ENCODE peak calls at places on chromosomes 6 and 20, in four cellular contexts. One of them, this sample, is unnamed.

GRCh38 chr20:22863881-22864280 is 171.2 kb upstream of the SSTR4 start:
- DNase-seq in dorsolateral prefrontal cortex: no peak
- DNase-seq in 8988T: no peak
- DNase-seq in progenitor cell of endocrine pancreas: no peak
- DNase-seq in this sample: no peak

GRCh38 chr6:158799051-158799792 is 19.9 kb downstream of the EZR start:
- DNase-seq in dorsolateral prefrontal cortex: no peak
- DNase-seq in 8988T: no peak
- DNase-seq in progenitor cell of endocrine pancreas: no peak
- DNase-seq in this sample: no peak

GRCh38 chr6:78749326-78749725 is 118.0 kb upstream of the IRAK1BP1 start:
- DNase-seq in dorsolateral prefrontal cortex: no peak
- DNase-seq in 8988T: no peak
- DNase-seq in progenitor cell of endocrine pancreas: no peak
- DNase-seq in this sample: no peak

GRCh38 chr6:2999005-2999620 is 581 bp upstream of the NQO2 start:
- DNase-seq in dorsolateral prefrontal cortex: no peak
- DNase-seq in 8988T: no peak
- DNase-seq in progenitor cell of endocrine pancreas: no peak
- DNase-seq in this sample: no peak

GRCh38 chr6:79777713-79778579 is 146.8 kb downstream of the SH3BGRL2 start:
- DNase-seq in dorsolateral prefrontal cortex: peak
- DNase-seq in 8988T: peak
- DNase-seq in progenitor cell of endocrine pancreas: peak
- DNase-seq in this sample: peak

GRCh38 chr6:148533309-148534107 is 190.9 kb downstream of the SASH1 start:
- DNase-seq in dorsolateral prefrontal cortex: no peak
- DNase-seq in 8988T: peak
- DNase-seq in progenitor cell of endocrine pancreas: no peak
- DNase-seq in this sample: peak

GRCh38 chr20:41349943-41350342 is 9.3 kb downstream of the LPIN3 start:
- DNase-seq in dorsolateral prefrontal cortex: no peak
- DNase-seq in 8988T: no peak
- DNase-seq in progenitor cell of endocrine pancreas: no peak
- DNase-seq in this sample: no peak

GRCh38 chr6:137115653-137116052 is 57.8 kb downstream of the IL22RA2 start:
- DNase-seq in dorsolateral prefrontal cortex: no peak
- DNase-seq in 8988T: no peak
- DNase-seq in progenitor cell of endocrine pancreas: no peak
- DNase-seq in this sample: no peak

GRCh38 chr6:35048031-35048613 is 93.0 kb downstream of the TCP11 start:
- DNase-seq in dorsolateral prefrontal cortex: no peak
- DNase-seq in 8988T: no peak
- DNase-seq in progenitor cell of endocrine pancreas: no peak
- DNase-seq in this sample: no peak

GRCh38 chr20:62677678-62678077 is 31.0 kb upstream of the NTSR1 start:
- DNase-seq in dorsolateral prefrontal cortex: no peak
- DNase-seq in 8988T: no peak
- DNase-seq in progenitor cell of endocrine pancreas: no peak
- DNase-seq in this sample: no peak

GRCh38 chr6:10951675-10952282 is 64.9 kb downstream of the SYCP2L start:
- DNase-seq in dorsolateral prefrontal cortex: no peak
- DNase-seq in 8988T: no peak
- DNase-seq in progenitor cell of endocrine pancreas: no peak
- DNase-seq in this sample: no peak

GRCh38 chr6:139019722-139020121 is 8.8 kb upstream of the ABRACL start:
- DNase-seq in dorsolateral prefrontal cortex: no peak
- DNase-seq in 8988T: no peak
- DNase-seq in progenitor cell of endocrine pancreas: no peak
- DNase-seq in this sample: no peak

GRCh38 chr20:40843251-40843650 is 154.2 kb upstream of the MAFB start:
- DNase-seq in dorsolateral prefrontal cortex: no peak
- DNase-seq in 8988T: no peak
- DNase-seq in progenitor cell of endocrine pancreas: no peak
- DNase-seq in this sample: peak

GRCh38 chr20:18001131-18001921 is 32.5 kb downstream of the MGME1 start:
- DNase-seq in dorsolateral prefrontal cortex: peak
- DNase-seq in 8988T: no peak
- DNase-seq in progenitor cell of endocrine pancreas: no peak
- DNase-seq in this sample: peak

GRCh38 chr6:89970609-89971337 is 76.5 kb downstream of the GJA10 start:
- DNase-seq in dorsolateral prefrontal cortex: peak
- DNase-seq in 8988T: peak
- DNase-seq in progenitor cell of endocrine pancreas: peak
- DNase-seq in this sample: no peak

GRCh38 chr20:19947611-19948264 is 69.4 kb upstream of the NAA20 start:
- DNase-seq in dorsolateral prefrontal cortex: no peak
- DNase-seq in 8988T: no peak
- DNase-seq in progenitor cell of endocrine pancreas: no peak
- DNase-seq in this sample: no peak

GRCh38 chr20:63833776-63834544 is 2.9 kb upstream of the ZBTB46 start:
- DNase-seq in dorsolateral prefrontal cortex: no peak
- DNase-seq in 8988T: no peak
- DNase-seq in progenitor cell of endocrine pancreas: no peak
- DNase-seq in this sample: no peak

GRCh38 chr6:142913511-142914047 is 31.4 kb downstream of the HIVEP2 start:
- DNase-seq in dorsolateral prefrontal cortex: no peak
- DNase-seq in 8988T: no peak
- DNase-seq in progenitor cell of endocrine pancreas: no peak
- DNase-seq in this sample: no peak

GRCh38 chr6:153043719-153044118 is 41.2 kb upstream of the MTRF1L start:
- DNase-seq in dorsolateral prefrontal cortex: no peak
- DNase-seq in 8988T: no peak
- DNase-seq in progenitor cell of endocrine pancreas: no peak
- DNase-seq in this sample: no peak

GRCh38 chr6:100490065-100490464 is 25.3 kb upstream of the SIM1 start:
- DNase-seq in dorsolateral prefrontal cortex: no peak
- DNase-seq in 8988T: no peak
- DNase-seq in progenitor cell of endocrine pancreas: no peak
- DNase-seq in this sample: no peak

GRCh38 chr20:50172347-50173013 is 18.1 kb upstream of the CEBPB start:
- DNase-seq in dorsolateral prefrontal cortex: peak
- DNase-seq in 8988T: peak
- DNase-seq in progenitor cell of endocrine pancreas: peak
- DNase-seq in this sample: no peak

GRCh38 chr6:89596484-89596883 is 42.1 kb downstream of the LYRM2 start:
- DNase-seq in dorsolateral prefrontal cortex: no peak
- DNase-seq in 8988T: no peak
- DNase-seq in progenitor cell of endocrine pancreas: no peak
- DNase-seq in this sample: no peak

GRCh38 chr6:132401120-132401940 is at the start of gene MOXD1:
- DNase-seq in dorsolateral prefrontal cortex: peak
- DNase-seq in 8988T: peak
- DNase-seq in progenitor cell of endocrine pancreas: peak
- DNase-seq in this sample: no peak

GRCh38 chr20:63539092-63539430 is 1.9 kb upstream of the PTK6 start:
- DNase-seq in dorsolateral prefrontal cortex: no peak
- DNase-seq in 8988T: no peak
- DNase-seq in progenitor cell of endocrine pancreas: no peak
- DNase-seq in this sample: no peak

GRCh38 chr6:114997813-114998292 is 655.0 kb upstream of the HS3ST5 start:
- DNase-seq in dorsolateral prefrontal cortex: no peak
- DNase-seq in 8988T: no peak
- DNase-seq in progenitor cell of endocrine pancreas: no peak
- DNase-seq in this sample: no peak

GRCh38 chr6:89443658-89444057 is 10.7 kb downstream of the ANKRD6 start:
- DNase-seq in dorsolateral prefrontal cortex: no peak
- DNase-seq in 8988T: no peak
- DNase-seq in progenitor cell of endocrine pancreas: no peak
- DNase-seq in this sample: no peak

GRCh38 chr20:2304180-2304579 is 8.4 kb downstream of the TGM3 start:
- DNase-seq in dorsolateral prefrontal cortex: no peak
- DNase-seq in 8988T: no peak
- DNase-seq in progenitor cell of endocrine pancreas: no peak
- DNase-seq in this sample: no peak